ENCODE peak calls at places on chromosomes 1 and 21, in four cellular contexts. T is mesendoderm, C is GM23338, M is neural progenitor cell. J is an unnamed sample. For H3K79me2, the result is how much of the 10 kb centered on the place peaks cover.

GRCh38 chr1:155947292-155947691 is 5.9 kb downstream of the RXFP4 start:
- DNase-seq in T (no peak), C (no peak), M (no peak), J (no peak)

GRCh38 chr1:17009706-17010105 is 2.0 kb downstream of the ATP13A2 start:
- DNase-seq in T (no peak), C (no peak), M (no peak), J (no peak)

GRCh38 chr1:21290546-21290944 is 282 bp upstream of the ECE1 start:
- DNase-seq in T (no peak), C (peak), M (no peak), J (no peak)

GRCh38 chr1:90494748-90495282 is 222.3 kb downstream of the BARHL2 start:
- DNase-seq in T (no peak), C (no peak), M (no peak), J (no peak)

GRCh38 chr1:53088616-53089300 is 26.7 kb downstream of the PODN start:
- DNase-seq in T (no peak), C (no peak), M (no peak), J (no peak)

GRCh38 chr21:18041012-18041411 is 203.6 kb upstream of the CHODL start:
- DNase-seq in T (peak), C (peak), M (peak), J (peak)

GRCh38 chr1:87279966-87280535 is 48.6 kb upstream of the LMO4 start:
- DNase-seq in T (peak), C (peak), M (no peak), J (no peak)

GRCh38 chr1:37930246-37931142 is 16.4 kb downstream of the INPP5B start:
- DNase-seq in T (no peak), C (no peak), M (no peak), J (no peak)

GRCh38 chr1:156444407-156445001 is 56.1 kb downstream of the MEF2D start:
- DNase-seq in T (peak), C (peak), M (peak), J (no peak)

GRCh38 chr1:65694933-65695332 is 97.8 kb upstream of the PDE4B start:
- DNase-seq in T (peak), C (no peak), M (no peak), J (no peak)

GRCh38 chr1:11880181-11880575 is 21.4 kb upstream of the NPPB start:
- DNase-seq in T (no peak), C (no peak), M (no peak), J (no peak)

GRCh38 chr1:12053752-12054548 is 9.2 kb upstream of the TNFRSF8 start:
- DNase-seq in T (no peak), C (no peak), M (no peak), J (no peak)

GRCh38 chr1:153804112-153804511 is 28.9 kb downstream of the SLC27A3 start:
- DNase-seq in T (no peak), C (no peak), M (no peak), J (no peak)

GRCh38 chr1:158819461-158820443 is 11.4 kb upstream of the MNDA start:
- DNase-seq in T (no peak), C (no peak), M (no peak), J (no peak)

GRCh38 chr1:111030590-111030989 is 66.9 kb upstream of the LRIF1 start:
- DNase-seq in T (peak), C (peak), M (peak), J (peak)

GRCh38 chr1:232428781-232429530 is 201.0 kb downstream of the SIPA1L2 start:
- DNase-seq in T (no peak), C (no peak), M (no peak), J (no peak)

GRCh38 chr1:155226910-155227260 is 18.4 kb downstream of the MTX1 start:
- DNase-seq in T (no peak), C (peak), M (peak), J (peak)

GRCh38 chr1:21590116-21590905 is 78.8 kb downstream of the RAP1GAP start:
- DNase-seq in T (no peak), C (no peak), M (no peak), J (no peak)

GRCh38 chr1:40171036-40171435 is 9.8 kb downstream of the RLF start:
- DNase-seq in T (no peak), C (no peak), M (no peak), J (no peak)
- H3K79me2 ChIP-seq in T (under half), C (half or more), M (half or more), J (under half)

GRCh38 chr1:34115233-34115632 is 49.8 kb downstream of the CSMD2 start:
- DNase-seq in T (peak), C (peak), M (no peak), J (no peak)
- H3K79me2 ChIP-seq in T (under half), C (half or more), M (under half), J (under half)

GRCh38 chr1:228456252-228457016 is 30.7 kb upstream of the RNF187 start:
- DNase-seq in T (no peak), C (no peak), M (no peak), J (no peak)

GRCh38 chr1:228460830-228461229 is 26.4 kb upstream of the RNF187 start:
- DNase-seq in T (no peak), C (no peak), M (no peak), J (no peak)

GRCh38 chr1:228457396-228458176 is 29.6 kb upstream of the RNF187 start:
- DNase-seq in T (peak), C (peak), M (peak), J (peak)

GRCh38 chr1:228457017-228457395 is 30.2 kb upstream of the RNF187 start:
- DNase-seq in T (no peak), C (no peak), M (no peak), J (no peak)

GRCh38 chr1:228459091-228459993 is 27.8 kb upstream of the RNF187 start:
- DNase-seq in T (peak), C (peak), M (peak), J (peak)
- H3K79me2 ChIP-seq in T (under half), C (under half), M (under half), J (under half)

DNA sequence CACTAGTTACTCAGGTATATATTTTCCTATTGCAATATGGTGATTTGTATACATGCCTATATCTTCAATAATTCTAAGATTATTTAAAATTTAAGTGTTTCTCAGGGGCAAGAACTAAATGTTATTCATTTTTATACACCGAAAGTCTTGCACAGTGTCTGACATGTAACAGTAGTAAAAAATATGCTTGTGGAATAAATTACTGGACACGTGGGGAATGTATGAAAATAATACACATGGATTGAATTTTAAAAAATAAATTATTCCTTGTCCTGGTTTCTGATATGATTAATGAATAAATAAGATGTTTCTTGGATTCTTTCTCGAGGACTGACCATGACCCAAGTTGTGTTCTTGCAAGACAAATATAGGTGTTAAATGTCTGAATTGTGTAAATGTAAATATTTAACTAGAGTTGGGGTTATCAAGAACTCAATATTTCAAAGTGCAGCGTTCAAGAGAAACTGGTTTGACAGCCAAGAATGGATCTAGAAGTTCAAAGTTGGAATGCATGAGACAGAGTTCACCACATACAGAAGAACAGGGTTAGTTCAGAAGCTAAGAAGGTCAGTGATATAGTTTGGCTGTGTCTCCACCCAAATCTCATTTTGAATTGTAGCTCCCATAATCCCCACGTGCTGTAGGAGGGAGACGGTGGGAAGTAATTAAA is 142.1 kb upstream of the SPAG17 start:
- DNase-seq in T (no peak), C (no peak), M (no peak), J (no peak)
- H3K79me2 ChIP-seq in T (under half), C (under half), M (under half), J (under half)

GRCh38 chr1:220046052-220046930 is at the start of gene EPRS1:
- DNase-seq in T (peak), C (peak), M (peak), J (peak)
- H3K79me2 ChIP-seq in T (under half), C (under half), M (under half), J (under half)

DNA sequence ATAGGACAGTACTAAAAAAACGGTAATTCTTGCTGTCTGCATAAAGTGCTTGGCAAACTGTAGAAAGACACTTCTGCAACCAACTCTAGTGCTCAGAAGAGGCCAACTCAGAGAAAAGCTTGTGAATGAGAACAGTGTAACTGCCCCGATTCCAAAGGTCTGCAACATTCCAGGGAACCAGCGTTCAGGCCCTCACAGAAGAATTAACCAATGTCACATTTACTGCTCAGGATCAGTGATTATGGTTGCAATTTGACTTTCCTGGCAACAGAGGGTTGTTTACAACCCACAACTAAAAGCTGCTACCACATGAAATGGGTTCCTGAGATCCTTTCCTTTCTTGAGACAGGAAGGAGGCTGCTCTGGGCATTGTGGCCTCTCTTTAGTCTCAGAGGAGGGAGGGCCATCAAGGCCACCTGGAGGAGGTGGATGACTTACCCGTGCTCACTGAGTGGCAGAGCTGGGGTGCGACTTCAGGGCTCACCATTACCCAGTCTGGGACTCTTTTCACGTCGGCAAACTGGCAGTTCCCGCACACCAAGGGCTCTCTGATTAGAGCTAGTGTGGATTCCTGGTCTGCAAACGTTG is 15.3 kb downstream of the SRSF4 start:
- DNase-seq in T (peak), C (no peak), M (no peak), J (peak)
- H3K79me2 ChIP-seq in T (half or more), C (half or more), M (half or more), J (under half)

GRCh38 chr1:15707239-15707940 is 23.3 kb downstream of the PLEKHM2 start:
- DNase-seq in T (no peak), C (no peak), M (no peak), J (no peak)
- H3K79me2 ChIP-seq in T (under half), C (under half), M (under half), J (under half)

GRCh38 chr1:41739061-41739955 is 179.4 kb downstream of the HIVEP3 start:
- DNase-seq in T (no peak), C (no peak), M (no peak), J (no peak)

GRCh38 chr1:41740058-41740457 is 178.7 kb downstream of the HIVEP3 start:
- DNase-seq in T (no peak), C (no peak), M (no peak), J (no peak)

GRCh38 chr1:41740630-41741239 is 178.0 kb downstream of the HIVEP3 start:
- DNase-seq in T (no peak), C (no peak), M (no peak), J (no peak)

GRCh38 chr1:41742219-41742618 is 176.5 kb downstream of the HIVEP3 start:
- DNase-seq in T (no peak), C (no peak), M (no peak), J (no peak)

GRCh38 chr1:41741244-41741643 is 177.5 kb downstream of the HIVEP3 start:
- DNase-seq in T (no peak), C (no peak), M (no peak), J (no peak)
- H3K79me2 ChIP-seq in T (under half), C (under half), M (under half), J (under half)

GRCh38 chr1:180566495-180566894 is 7.7 kb downstream of the OVAAL start:
- DNase-seq in T (no peak), C (no peak), M (no peak), J (no peak)

GRCh38 chr1:180567664-180568063 is 8.9 kb downstream of the OVAAL start:
- DNase-seq in T (no peak), C (no peak), M (no peak), J (no peak)

GRCh38 chr1:180568211-180568610 is 9.4 kb downstream of the OVAAL start:
- DNase-seq in T (no peak), C (no peak), M (no peak), J (no peak)

GRCh38 chr1:180565472-180565871 is 6.7 kb downstream of the OVAAL start:
- DNase-seq in T (no peak), C (no peak), M (no peak), J (no peak)

GRCh38 chr1:180566048-180566447 is 7.3 kb downstream of the OVAAL start:
- DNase-seq in T (no peak), C (no peak), M (peak), J (no peak)
- H3K79me2 ChIP-seq in T (under half), C (under half), M (under half), J (under half)